ENCODE peak calls at places on chromosomes 4 and X, in eight cellular contexts. One of them, this sample, is unnamed.

GRCh38 chr4:78534286-78534955 is 17.1 kb upstream of the ANXA3 start:
- DNase-seq in EL: no peak
- DNase-seq in T-helper 9 cell: no peak
- DNase-seq in nephron progenitor cell: no peak
- DNase-seq in GM12891: no peak
- DNase-seq in NCI-H1105 treated with DMSO at 0.1 percent for 48 hours: no peak
- DNase-seq in hypothalamus: no peak
- DNase-seq in kidney epithelial cell: peak; percentile 39
- DNase-seq in this sample: no peak

GRCh38 chrX:22686138-22686541 is 313.6 kb upstream of the DDX53 start:
- DNase-seq in EL: peak; percentile 31
- DNase-seq in GM12891: no peak
- DNase-seq in hypothalamus: peak; percentile 0
- DNase-seq in NCI-H1105 treated with DMSO at 0.1 percent for 48 hours: peak; percentile 80
- DNase-seq in nephron progenitor cell: no peak
- DNase-seq in T-helper 9 cell: no peak
- DNase-seq in kidney epithelial cell: peak; percentile 66
- DNase-seq in this sample: no peak

GRCh38 chrX:17022205-17022604 is 75.7 kb downstream of the REPS2 start:
- DNase-seq in kidney epithelial cell: peak; percentile 39
- DNase-seq in EL: peak; percentile 4
- DNase-seq in nephron progenitor cell: no peak
- DNase-seq in hypothalamus: no peak
- DNase-seq in T-helper 9 cell: no peak
- DNase-seq in GM12891: no peak
- DNase-seq in NCI-H1105 treated with DMSO at 0.1 percent for 48 hours: no peak
- DNase-seq in this sample: no peak

GRCh38 chrX:109830157-109830703 is 97.2 kb upstream of the ACSL4 start:
- DNase-seq in GM12891: no peak
- DNase-seq in hypothalamus: no peak
- DNase-seq in kidney epithelial cell: no peak
- DNase-seq in T-helper 9 cell: no peak
- DNase-seq in NCI-H1105 treated with DMSO at 0.1 percent for 48 hours: no peak
- DNase-seq in EL: no peak
- DNase-seq in nephron progenitor cell: no peak
- DNase-seq in this sample: no peak

GRCh38 chrX:7316280-7316679 is 168.3 kb upstream of the PUDP start:
- DNase-seq in nephron progenitor cell: no peak
- DNase-seq in kidney epithelial cell: no peak
- DNase-seq in NCI-H1105 treated with DMSO at 0.1 percent for 48 hours: no peak
- DNase-seq in GM12891: no peak
- DNase-seq in T-helper 9 cell: no peak
- DNase-seq in EL: no peak
- DNase-seq in hypothalamus: no peak
- DNase-seq in this sample: no peak

GRCh38 chr4:84913176-84913575 is 53.3 kb downstream of the WDFY3 start:
- DNase-seq in hypothalamus: no peak
- DNase-seq in EL: no peak
- DNase-seq in GM12891: no peak
- DNase-seq in NCI-H1105 treated with DMSO at 0.1 percent for 48 hours: no peak
- DNase-seq in nephron progenitor cell: no peak
- DNase-seq in kidney epithelial cell: no peak
- DNase-seq in T-helper 9 cell: no peak
- DNase-seq in this sample: no peak

GRCh38 chr4:42633605-42634388 is 23.1 kb downstream of the ATP8A1 start:
- DNase-seq in EL: no peak
- DNase-seq in T-helper 9 cell: no peak
- DNase-seq in hypothalamus: no peak
- DNase-seq in GM12891: no peak
- DNase-seq in nephron progenitor cell: no peak
- DNase-seq in NCI-H1105 treated with DMSO at 0.1 percent for 48 hours: no peak
- DNase-seq in kidney epithelial cell: no peak
- DNase-seq in this sample: no peak

GRCh38 chrX:150581093-150581775 is 12.8 kb downstream of the MTM1 start:
- DNase-seq in NCI-H1105 treated with DMSO at 0.1 percent for 48 hours: no peak
- DNase-seq in GM12891: no peak
- DNase-seq in EL: peak; percentile 78
- DNase-seq in hypothalamus: no peak
- DNase-seq in kidney epithelial cell: peak; percentile 21
- DNase-seq in T-helper 9 cell: no peak
- DNase-seq in nephron progenitor cell: no peak
- DNase-seq in this sample: no peak

GRCh38 chrX:119516157-119516702 is 48.0 kb downstream of the SLC25A5 start:
- DNase-seq in NCI-H1105 treated with DMSO at 0.1 percent for 48 hours: peak; percentile 72
- DNase-seq in kidney epithelial cell: peak; percentile 10
- DNase-seq in T-helper 9 cell: no peak
- DNase-seq in EL: peak; percentile 58
- DNase-seq in hypothalamus: no peak
- DNase-seq in nephron progenitor cell: peak; percentile 26
- DNase-seq in GM12891: peak; percentile 43
- DNase-seq in this sample: peak; percentile 52

GRCh38 chr4:93084599-93085305 is 743.8 kb upstream of the ATOH1 start:
- DNase-seq in EL: no peak
- DNase-seq in hypothalamus: no peak
- DNase-seq in GM12891: no peak
- DNase-seq in kidney epithelial cell: no peak
- DNase-seq in NCI-H1105 treated with DMSO at 0.1 percent for 48 hours: no peak
- DNase-seq in nephron progenitor cell: no peak
- DNase-seq in T-helper 9 cell: no peak
- DNase-seq in this sample: no peak

GRCh38 chrX:19127649-19128168 is 5.4 kb upstream of the ADGRG2 start:
- DNase-seq in T-helper 9 cell: no peak
- DNase-seq in nephron progenitor cell: no peak
- DNase-seq in GM12891: no peak
- DNase-seq in EL: no peak
- DNase-seq in hypothalamus: no peak
- DNase-seq in kidney epithelial cell: no peak
- DNase-seq in NCI-H1105 treated with DMSO at 0.1 percent for 48 hours: no peak
- DNase-seq in this sample: no peak

GRCh38 chrX:153598541-153599191 is at the start of gene CCNQ:
- DNase-seq in T-helper 9 cell: no peak
- DNase-seq in NCI-H1105 treated with DMSO at 0.1 percent for 48 hours: peak; percentile 43
- DNase-seq in kidney epithelial cell: no peak
- DNase-seq in EL: peak; percentile 33
- DNase-seq in nephron progenitor cell: peak; percentile 36
- DNase-seq in GM12891: no peak
- DNase-seq in hypothalamus: no peak
- DNase-seq in this sample: no peak

GRCh38 chr4:41058426-41058825 is 155.9 kb downstream of the APBB2 start:
- DNase-seq in nephron progenitor cell: no peak
- DNase-seq in GM12891: no peak
- DNase-seq in NCI-H1105 treated with DMSO at 0.1 percent for 48 hours: no peak
- DNase-seq in T-helper 9 cell: no peak
- DNase-seq in hypothalamus: no peak
- DNase-seq in kidney epithelial cell: no peak
- DNase-seq in EL: peak; percentile 73
- DNase-seq in this sample: no peak

GRCh38 chr4:172996571-172997216 is 171.9 kb upstream of the GALNT7 start:
- DNase-seq in EL: peak; percentile 54
- DNase-seq in nephron progenitor cell: no peak
- DNase-seq in kidney epithelial cell: peak; percentile 78
- DNase-seq in hypothalamus: no peak
- DNase-seq in GM12891: no peak
- DNase-seq in NCI-H1105 treated with DMSO at 0.1 percent for 48 hours: no peak
- DNase-seq in T-helper 9 cell: no peak
- DNase-seq in this sample: no peak

GRCh38 chr4:185304944-185305690 is 90.6 kb downstream of the LRP2BP start:
- DNase-seq in NCI-H1105 treated with DMSO at 0.1 percent for 48 hours: no peak
- DNase-seq in EL: peak; percentile 42
- DNase-seq in nephron progenitor cell: no peak
- DNase-seq in T-helper 9 cell: peak; percentile 2
- DNase-seq in hypothalamus: no peak
- DNase-seq in kidney epithelial cell: no peak
- DNase-seq in GM12891: peak; percentile 12
- DNase-seq in this sample: no peak

GRCh38 chrX:17380221-17380620 is 5.2 kb downstream of the NHS start:
- DNase-seq in T-helper 9 cell: no peak
- DNase-seq in EL: no peak
- DNase-seq in kidney epithelial cell: no peak
- DNase-seq in nephron progenitor cell: no peak
- DNase-seq in hypothalamus: no peak
- DNase-seq in GM12891: no peak
- DNase-seq in NCI-H1105 treated with DMSO at 0.1 percent for 48 hours: no peak
- DNase-seq in this sample: no peak

GRCh38 chr4:56692576-56692975 is 11.5 kb upstream of the HOPX start:
- DNase-seq in kidney epithelial cell: no peak
- DNase-seq in NCI-H1105 treated with DMSO at 0.1 percent for 48 hours: no peak
- DNase-seq in EL: no peak
- DNase-seq in hypothalamus: no peak
- DNase-seq in nephron progenitor cell: no peak
- DNase-seq in T-helper 9 cell: no peak
- DNase-seq in GM12891: no peak
- DNase-seq in this sample: no peak

GRCh38 chr4:144703494-144703893 is 57.5 kb downstream of the HHIP start:
- DNase-seq in GM12891: no peak
- DNase-seq in hypothalamus: no peak
- DNase-seq in kidney epithelial cell: no peak
- DNase-seq in EL: no peak
- DNase-seq in nephron progenitor cell: no peak
- DNase-seq in T-helper 9 cell: no peak
- DNase-seq in NCI-H1105 treated with DMSO at 0.1 percent for 48 hours: no peak
- DNase-seq in this sample: no peak

GRCh38 chr4:76703123-76703490 is 194.8 kb downstream of the SOWAHB start:
- DNase-seq in nephron progenitor cell: no peak
- DNase-seq in T-helper 9 cell: no peak
- DNase-seq in GM12891: no peak
- DNase-seq in NCI-H1105 treated with DMSO at 0.1 percent for 48 hours: no peak
- DNase-seq in kidney epithelial cell: no peak
- DNase-seq in hypothalamus: no peak
- DNase-seq in EL: peak; percentile 83
- DNase-seq in this sample: no peak

GRCh38 chr4:149993030-149993429 is 85.2 kb upstream of the DCLK2 start:
- DNase-seq in NCI-H1105 treated with DMSO at 0.1 percent for 48 hours: no peak
- DNase-seq in GM12891: no peak
- DNase-seq in kidney epithelial cell: peak; percentile 16
- DNase-seq in EL: no peak
- DNase-seq in nephron progenitor cell: no peak
- DNase-seq in T-helper 9 cell: no peak
- DNase-seq in hypothalamus: no peak
- DNase-seq in this sample: no peak

GRCh38 chrX:41029332-41029731 is 55.9 kb upstream of the USP9X start:
- DNase-seq in T-helper 9 cell: no peak
- DNase-seq in EL: no peak
- DNase-seq in hypothalamus: no peak
- DNase-seq in nephron progenitor cell: no peak
- DNase-seq in NCI-H1105 treated with DMSO at 0.1 percent for 48 hours: no peak
- DNase-seq in GM12891: no peak
- DNase-seq in kidney epithelial cell: no peak
- DNase-seq in this sample: no peak

GRCh38 chr4:142840516-142841123 is 5.5 kb downstream of the INPP4B start:
- DNase-seq in EL: peak; percentile 39
- DNase-seq in NCI-H1105 treated with DMSO at 0.1 percent for 48 hours: peak; percentile 2
- DNase-seq in nephron progenitor cell: no peak
- DNase-seq in T-helper 9 cell: no peak
- DNase-seq in kidney epithelial cell: no peak
- DNase-seq in hypothalamus: no peak
- DNase-seq in GM12891: no peak
- DNase-seq in this sample: no peak

GRCh38 chr4:3414421-3415279 is 27.1 kb upstream of the HGFAC start:
- DNase-seq in hypothalamus: no peak
- DNase-seq in T-helper 9 cell: no peak
- DNase-seq in GM12891: no peak
- DNase-seq in nephron progenitor cell: no peak
- DNase-seq in NCI-H1105 treated with DMSO at 0.1 percent for 48 hours: no peak
- DNase-seq in kidney epithelial cell: no peak
- DNase-seq in EL: no peak
- DNase-seq in this sample: no peak

GRCh38 chr4:99668472-99668871 is 10.8 kb upstream of the C4orf54 start:
- DNase-seq in T-helper 9 cell: no peak
- DNase-seq in hypothalamus: no peak
- DNase-seq in GM12891: no peak
- DNase-seq in nephron progenitor cell: no peak
- DNase-seq in kidney epithelial cell: no peak
- DNase-seq in EL: no peak
- DNase-seq in NCI-H1105 treated with DMSO at 0.1 percent for 48 hours: no peak
- DNase-seq in this sample: no peak

GRCh38 chrX:68685722-68686683 is 38.5 kb downstream of the STARD8 start:
- DNase-seq in NCI-H1105 treated with DMSO at 0.1 percent for 48 hours: no peak
- DNase-seq in nephron progenitor cell: peak; percentile 67
- DNase-seq in EL: peak; percentile 64
- DNase-seq in kidney epithelial cell: no peak
- DNase-seq in GM12891: no peak
- DNase-seq in hypothalamus: no peak
- DNase-seq in T-helper 9 cell: no peak
- DNase-seq in this sample: no peak